ENCODE peak calls at places on chromosome 16, in five cellular contexts. Z is AG10803, E is fibroblast of mammary gland, G is coronary artery, K is fibroblast of pulmonary artery. O is an unnamed sample.

GRCh38 chr16:424623-425081 is 797 bp upstream of the RAB11FIP3 start:
- DNase-seq in Z (peak), E (peak), G (peak), K (no peak), O (no peak)

GRCh38 chr16:72203401-72203800 is 31.4 kb upstream of the PMFBP1 start:
- DNase-seq in Z (peak), E (peak), G (no peak), K (peak), O (peak)

GRCh38 chr16:53745126-53745525 is 41.2 kb downstream of the FTO start:
- DNase-seq in Z (peak), E (peak), G (no peak), K (peak), O (peak)

GRCh38 chr16:88772871-88773811 is 11.9 kb downstream of the PIEZO1 start:
- DNase-seq in Z (peak), E (peak), G (no peak), K (peak), O (peak)

GRCh38 chr16:86809458-86809955 is 231.2 kb downstream of the FOXL1 start:
- DNase-seq in Z (peak), E (peak), G (no peak), K (peak), O (peak)

GRCh38 chr16:77571463-77571862 is 136.6 kb upstream of the ADAMTS18 start:
- DNase-seq in Z (no peak), E (no peak), G (no peak), K (no peak), O (no peak)

GRCh38 chr16:67170168-67170947 is at the start of gene NOL3:
- DNase-seq in Z (peak), E (peak), G (peak), K (peak), O (peak)

GRCh38 chr16:69329369-69330285 is 761 bp downstream of the PDF start:
- DNase-seq in Z (no peak), E (no peak), G (no peak), K (peak), O (no peak)

GRCh38 chr16:11560701-11561439 is 25.8 kb downstream of the LITAF start:
- DNase-seq in Z (no peak), E (peak), G (no peak), K (no peak), O (no peak)

GRCh38 chr16:72992142-72992601 is 55.8 kb downstream of the ZFHX3 start:
- DNase-seq in Z (no peak), E (no peak), G (peak), K (no peak), O (no peak)

GRCh38 chr16:8878523-8878911 is 3.6 kb upstream of the LITAFD start:
- DNase-seq in Z (peak), E (peak), G (no peak), K (peak), O (peak)

GRCh38 chr16:86591270-86591669 is 12.9 kb downstream of the FOXL1 start:
- DNase-seq in Z (no peak), E (no peak), G (no peak), K (no peak), O (no peak)

GRCh38 chr16:86986136-86986535 is 331.1 kb downstream of the C16orf95 start:
- DNase-seq in Z (no peak), E (no peak), G (no peak), K (no peak), O (no peak)

GRCh38 chr16:54165174-54165911 is 121.2 kb downstream of the IRX3 start:
- DNase-seq in Z (no peak), E (no peak), G (no peak), K (no peak), O (no peak)

GRCh38 chr16:87411375-87412271 is 19.5 kb downstream of the MAP1LC3B start:
- DNase-seq in Z (no peak), E (no peak), G (no peak), K (no peak), O (no peak)

GRCh38 chr16:67182288-67182687 is 1.5 kb downstream of the MATCAP1 start:
- DNase-seq in Z (no peak), E (no peak), G (no peak), K (no peak), O (no peak)

GRCh38 chr16:46882940-46883307 is 1.2 kb upstream of the GPT2 start:
- DNase-seq in Z (no peak), E (no peak), G (no peak), K (no peak), O (no peak)

GRCh38 chr16:66222756-66223155 is 143.7 kb upstream of the CDH5 start:
- DNase-seq in Z (no peak), E (peak), G (no peak), K (no peak), O (no peak)

GRCh38 chr16:72744064-72744793 is 303.7 kb downstream of the ZFHX3 start:
- DNase-seq in Z (no peak), E (no peak), G (no peak), K (no peak), O (no peak)

GRCh38 chr16:56613706-56614105 is 5.3 kb downstream of the MT2A start:
- DNase-seq in Z (no peak), E (no peak), G (no peak), K (no peak), O (no peak)

GRCh38 chr16:10661236-10661635 is 33.5 kb downstream of the TEKT5 start:
- DNase-seq in Z (no peak), E (no peak), G (no peak), K (no peak), O (no peak)

GRCh38 chr16:88649924-88650748 is 717 bp downstream of the CYBA start:
- DNase-seq in Z (peak), E (no peak), G (no peak), K (peak), O (no peak)

GRCh38 chr16:180921-181667 is 835 bp downstream of the HBQ1 start:
- DNase-seq in Z (peak), E (peak), G (peak), K (peak), O (peak)

GRCh38 chr16:28977703-28978641 is 3.4 kb downstream of the SPNS1 start:
- DNase-seq in Z (no peak), E (no peak), G (no peak), K (no peak), O (no peak)

GRCh38 chr16:56231-56927 is 2.8 kb downstream of the SNRNP25 start:
- DNase-seq in Z (no peak), E (no peak), G (peak), K (no peak), O (no peak)

GRCh38 chr16:29862383-29862883 is 593 bp downstream of the CDIPT start:
- DNase-seq in Z (no peak), E (no peak), G (no peak), K (peak), O (peak)

GRCh38 chr16:87686697-87687570 is 78.9 kb downstream of the KLHDC4 start:
- DNase-seq in Z (peak), E (peak), G (no peak), K (no peak), O (peak)

GRCh38 chr16:3458852-3459361 is 15.4 kb downstream of the NAA60 start:
- DNase-seq in Z (peak), E (peak), G (no peak), K (no peak), O (peak)

GRCh38 chr16:3456374-3456773 is 12.9 kb downstream of the NAA60 start:
- DNase-seq in Z (peak), E (peak), G (no peak), K (peak), O (peak)

GRCh38 chr16:3459401-3460090 is 16.1 kb downstream of the NAA60 start:
- DNase-seq in Z (no peak), E (no peak), G (no peak), K (no peak), O (peak)

GRCh38 chr16:3458278-3458851 is 14.9 kb downstream of the NAA60 start:
- DNase-seq in Z (peak), E (no peak), G (no peak), K (peak), O (peak)

GRCh38 chr16:3457434-3458252 is 14.2 kb downstream of the NAA60 start:
- DNase-seq in Z (peak), E (peak), G (peak), K (peak), O (peak)
- TF ChIP-seq CTCF in Z (peak), E (no peak), G (peak), K (peak), O (peak)

GRCh38 chr16:49663081-49664057 is 192.5 kb downstream of the ZNF423 start:
- DNase-seq in Z (peak), E (no peak), G (no peak), K (no peak), O (peak)
- H3K4me3 ChIP-seq in Z (no peak), E (no peak), G (peak), K (no peak), O (peak)

GRCh38 chr16:85228463-85228862 is 116.2 kb upstream of the CIBAR2 start:
- DNase-seq in Z (no peak), E (no peak), G (no peak), K (no peak), O (no peak)
- TF ChIP-seq CTCF in Z (no peak), E (no peak), G (no peak), K (no peak), O (no peak)

GRCh38 chr16:24731722-24732419 is 2.4 kb downstream of the TNRC6A start:
- DNase-seq in Z (no peak), E (peak), G (no peak), K (no peak), O (peak)
- H3K4me3 ChIP-seq in Z (peak), E (peak), G (peak), K (peak), O (peak)

GRCh38 chr16:7313170-7313569 is 19.5 kb upstream of the RBFOX1 start:
- DNase-seq in Z (no peak), E (no peak), G (no peak), K (no peak), O (no peak)
- TF ChIP-seq CTCF in Z (peak), E (peak), G (peak), K (no peak), O (peak)

DNA sequence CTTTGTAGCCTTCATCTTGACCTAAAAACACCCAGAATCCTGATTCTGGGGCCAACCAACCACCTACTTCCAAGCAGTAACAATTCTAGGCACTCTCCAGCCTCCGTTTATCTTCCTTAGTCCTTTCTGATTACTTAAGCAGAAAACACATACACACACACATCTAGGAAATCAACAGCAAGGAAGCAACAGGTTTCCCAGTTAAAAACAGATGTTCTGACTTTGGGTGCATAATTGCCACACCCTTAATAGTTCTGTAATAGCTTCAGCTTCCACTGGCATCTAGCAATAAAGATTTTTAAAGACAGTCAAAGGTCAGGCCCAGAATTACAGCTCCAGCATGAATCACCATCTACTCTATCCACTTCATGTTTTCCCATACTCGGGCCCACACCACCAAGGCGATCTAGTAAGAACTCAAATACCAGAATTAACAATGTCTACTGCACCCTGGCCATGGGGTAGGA is 2.6 kb downstream of the ARHGAP17 start:
- DNase-seq in Z (peak), E (peak), G (no peak), K (peak), O (peak)
- H3K4me3 ChIP-seq in Z (peak), E (no peak), G (peak), K (no peak), O (peak)

GRCh38 chr16:15811778-15812750 is 44.8 kb downstream of the MYH11 start:
- DNase-seq in Z (peak), E (peak), G (peak), K (peak), O (peak)
- TF ChIP-seq CTCF in Z (peak), E (no peak), G (no peak), K (no peak), O (peak)

DNA sequence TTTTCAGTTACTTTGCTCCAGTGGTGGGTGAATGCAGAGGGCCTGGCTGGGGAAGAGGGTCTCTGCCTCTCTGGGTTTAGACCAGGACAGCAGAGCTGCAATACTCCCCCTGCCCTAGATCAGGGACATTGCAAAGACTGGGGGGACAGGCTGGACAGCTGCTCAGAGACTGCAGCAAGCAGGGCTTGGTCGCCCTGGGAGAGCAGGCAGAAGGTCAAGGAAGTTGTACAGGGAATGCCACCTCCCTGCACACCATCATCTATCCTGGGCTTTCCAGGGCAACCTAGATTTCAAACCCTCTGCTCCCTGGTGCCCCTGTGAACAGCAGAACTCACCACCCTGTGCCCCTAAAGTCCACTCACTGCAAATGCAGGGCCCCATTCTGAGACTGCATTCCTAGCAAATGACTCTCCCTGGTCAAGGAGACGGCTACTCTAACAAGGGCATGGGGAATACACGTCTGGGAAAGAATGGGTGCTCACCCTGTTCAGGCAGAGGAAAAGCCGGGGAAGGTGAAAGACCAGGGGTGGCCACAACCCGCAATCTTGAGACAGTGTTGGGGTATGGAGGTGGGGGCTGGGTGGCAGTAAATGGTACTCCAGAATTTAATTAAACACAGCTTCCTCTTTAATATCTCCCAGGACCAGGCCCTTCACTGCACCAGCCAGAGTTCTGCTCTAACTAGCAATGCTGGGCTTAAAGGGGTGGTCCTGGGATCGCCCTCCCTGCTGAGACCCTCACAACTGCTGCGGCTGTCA is 1.0 kb downstream of the KIFC3 start:
- DNase-seq in Z (peak), E (peak), G (no peak), K (peak), O (peak)
- H3K4me3 ChIP-seq in Z (peak), E (peak), G (peak), K (peak), O (peak)

DNA sequence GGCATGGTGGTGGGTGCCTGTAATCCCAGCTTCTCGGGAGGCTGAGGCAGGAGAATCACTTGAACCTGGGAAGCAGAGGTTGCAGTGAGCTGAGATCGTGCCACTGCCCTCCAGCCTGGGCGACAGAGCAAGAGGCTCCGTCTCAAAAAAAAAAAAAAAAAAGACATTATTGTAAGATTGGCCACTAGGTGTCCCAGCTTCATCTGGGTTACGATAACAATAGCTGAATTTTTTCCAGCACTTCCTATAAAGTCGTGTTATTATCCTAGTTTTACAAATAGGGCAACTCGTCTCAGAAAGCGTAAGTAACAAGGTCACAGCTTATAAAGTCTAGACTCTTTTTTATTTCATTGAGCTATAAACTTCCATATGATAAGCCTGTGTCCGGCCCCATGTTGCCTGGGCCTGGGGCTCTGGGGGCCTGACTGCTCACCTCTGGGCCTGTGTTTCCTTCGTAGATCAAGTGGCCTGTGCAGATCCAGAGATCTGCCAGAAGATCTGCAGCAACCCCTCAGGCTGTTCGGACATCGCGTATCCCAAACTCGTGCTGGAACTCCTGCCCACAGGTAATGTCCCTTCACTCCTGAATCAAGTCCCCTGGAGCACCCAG is 60.5 kb downstream of the SLC5A11 start:
- DNase-seq in Z (peak), E (peak), G (no peak), K (peak), O (peak)
- TF ChIP-seq CTCF in Z (peak), E (peak), G (peak), K (peak), O (peak)

DNA sequence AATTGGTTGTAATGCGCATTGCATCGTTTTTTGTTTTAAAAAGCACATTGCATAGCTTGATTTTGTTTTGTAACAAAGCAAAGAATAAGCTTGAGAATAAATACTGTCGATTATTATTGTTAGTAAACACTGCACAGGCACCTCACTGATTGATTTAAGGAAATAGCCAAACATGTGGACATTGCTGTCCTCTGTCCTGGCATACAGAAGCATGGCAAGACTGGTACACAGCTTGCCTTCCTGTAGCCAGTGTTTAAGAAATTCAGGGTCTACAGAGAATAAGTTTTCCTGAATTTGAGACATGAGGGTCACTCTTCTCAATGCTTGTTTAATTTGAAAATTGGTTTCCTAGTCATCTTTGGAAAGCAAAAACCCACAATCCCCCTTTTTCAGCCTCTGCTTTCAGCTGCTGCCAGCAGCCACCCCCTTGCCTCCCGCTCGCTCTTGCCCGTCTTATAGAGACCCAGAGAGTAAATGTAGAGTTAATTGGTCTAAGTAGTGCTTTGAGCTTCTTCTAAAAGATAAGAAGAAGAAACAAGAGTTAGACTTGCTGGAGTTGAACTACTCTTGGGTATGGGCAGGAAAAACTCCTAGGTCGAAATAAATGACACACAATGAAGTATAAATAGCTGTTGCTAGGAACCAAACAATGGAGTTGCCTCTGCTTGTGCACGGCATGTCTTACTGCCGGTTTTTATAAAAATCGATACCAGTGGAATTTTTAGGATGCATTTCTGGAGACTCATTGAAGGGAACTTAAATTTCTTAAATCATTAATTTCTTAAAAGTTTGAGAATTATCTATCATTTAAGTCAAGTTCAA is 116.6 kb downstream of the MRTFB start:
- DNase-seq in Z (no peak), E (no peak), G (no peak), K (no peak), O (no peak)
- H3K4me3 ChIP-seq in Z (no peak), E (peak), G (peak), K (no peak), O (no peak)

O was measured in fibroblast of the aortic adventitia.